ENCODE peak calls at places on chromosomes 1 and 21, in nine cellular contexts. One of them, this sample, is unnamed.

GRCh38 chr21:15063821-15064575 is 802 bp downstream of the NRIP1 start:
- DNase-seq in AG10803: peak; percentile 34
- DNase-seq in HFFc6: peak; percentile 18
- DNase-seq in pancreas: peak; percentile 59
- DNase-seq in BJ: no peak
- DNase-seq in activated CD8-positive, alpha-beta T cell treated with anti-CD3 and anti-CD28 coated beads for 36 hours: peak; percentile 29
- DNase-seq in nephron progenitor cell: peak; percentile 54
- DNase-seq in MCF 10A: peak; percentile 47
- DNase-seq in body of pancreas: peak; percentile 61
- DNase-seq in this sample: peak; percentile 69

GRCh38 chr1:93177991-93178390 is 2.2 kb downstream of the TMED5 start:
- DNase-seq in AG10803: peak; percentile 18
- DNase-seq in HFFc6: peak; percentile 4
- DNase-seq in pancreas: no peak
- DNase-seq in BJ: no peak
- DNase-seq in activated CD8-positive, alpha-beta T cell treated with anti-CD3 and anti-CD28 coated beads for 36 hours: no peak
- DNase-seq in nephron progenitor cell: no peak
- DNase-seq in MCF 10A: peak; percentile 42
- DNase-seq in body of pancreas: no peak
- DNase-seq in this sample: no peak

GRCh38 chr1:229556551-229556950 is 2.0 kb downstream of the ABCB10 start:
- DNase-seq in AG10803: no peak
- DNase-seq in HFFc6: no peak
- DNase-seq in pancreas: no peak
- DNase-seq in BJ: no peak
- DNase-seq in activated CD8-positive, alpha-beta T cell treated with anti-CD3 and anti-CD28 coated beads for 36 hours: peak; percentile 58
- DNase-seq in nephron progenitor cell: no peak
- DNase-seq in MCF 10A: no peak
- DNase-seq in body of pancreas: no peak
- DNase-seq in this sample: no peak

GRCh38 chr1:180981596-180982387 is 40.9 kb downstream of the STX6 start:
- DNase-seq in AG10803: no peak
- DNase-seq in HFFc6: no peak
- DNase-seq in pancreas: no peak
- DNase-seq in BJ: no peak
- DNase-seq in activated CD8-positive, alpha-beta T cell treated with anti-CD3 and anti-CD28 coated beads for 36 hours: peak; percentile 83
- DNase-seq in nephron progenitor cell: no peak
- DNase-seq in MCF 10A: no peak
- DNase-seq in body of pancreas: no peak
- DNase-seq in this sample: peak; percentile 48

GRCh38 chr1:167708940-167709389 is 12.8 kb upstream of the MPZL1 start:
- DNase-seq in AG10803: peak; percentile 32
- DNase-seq in HFFc6: no peak
- DNase-seq in pancreas: no peak
- DNase-seq in BJ: no peak
- DNase-seq in activated CD8-positive, alpha-beta T cell treated with anti-CD3 and anti-CD28 coated beads for 36 hours: no peak
- DNase-seq in nephron progenitor cell: no peak
- DNase-seq in MCF 10A: no peak
- DNase-seq in body of pancreas: no peak
- DNase-seq in this sample: no peak

GRCh38 chr1:224052767-224053166 is 61.1 kb upstream of the FBXO28 start:
- DNase-seq in AG10803: peak; percentile 34
- DNase-seq in HFFc6: peak; percentile 68
- DNase-seq in pancreas: no peak
- DNase-seq in BJ: no peak
- DNase-seq in activated CD8-positive, alpha-beta T cell treated with anti-CD3 and anti-CD28 coated beads for 36 hours: no peak
- DNase-seq in nephron progenitor cell: no peak
- DNase-seq in MCF 10A: peak; percentile 39
- DNase-seq in body of pancreas: no peak
- DNase-seq in this sample: no peak

GRCh38 chr21:26593800-26594199 is 20.7 kb upstream of the CYYR1 start:
- DNase-seq in AG10803: no peak
- DNase-seq in HFFc6: no peak
- DNase-seq in pancreas: no peak
- DNase-seq in BJ: no peak
- DNase-seq in activated CD8-positive, alpha-beta T cell treated with anti-CD3 and anti-CD28 coated beads for 36 hours: no peak
- DNase-seq in nephron progenitor cell: no peak
- DNase-seq in MCF 10A: no peak
- DNase-seq in body of pancreas: no peak
- DNase-seq in this sample: no peak

GRCh38 chr1:166233750-166234366 is 67.1 kb upstream of the FAM78B start:
- DNase-seq in AG10803: no peak
- DNase-seq in HFFc6: no peak
- DNase-seq in pancreas: no peak
- DNase-seq in BJ: no peak
- DNase-seq in activated CD8-positive, alpha-beta T cell treated with anti-CD3 and anti-CD28 coated beads for 36 hours: no peak
- DNase-seq in nephron progenitor cell: no peak
- DNase-seq in MCF 10A: no peak
- DNase-seq in body of pancreas: no peak
- DNase-seq in this sample: no peak

GRCh38 chr1:74799119-74799518 is 66.2 kb downstream of the TYW3 start:
- DNase-seq in AG10803: no peak
- DNase-seq in HFFc6: no peak
- DNase-seq in pancreas: no peak
- DNase-seq in BJ: no peak
- DNase-seq in activated CD8-positive, alpha-beta T cell treated with anti-CD3 and anti-CD28 coated beads for 36 hours: no peak
- DNase-seq in nephron progenitor cell: no peak
- DNase-seq in MCF 10A: no peak
- DNase-seq in body of pancreas: no peak
- DNase-seq in this sample: no peak

GRCh38 chr1:112575154-112575804 is 43.7 kb downstream of the ST7L start:
- DNase-seq in AG10803: peak; percentile 73
- DNase-seq in HFFc6: peak; percentile 90
- DNase-seq in pancreas: no peak
- DNase-seq in BJ: peak; percentile 72
- DNase-seq in activated CD8-positive, alpha-beta T cell treated with anti-CD3 and anti-CD28 coated beads for 36 hours: no peak
- DNase-seq in nephron progenitor cell: no peak
- DNase-seq in MCF 10A: peak; percentile 88
- DNase-seq in body of pancreas: no peak
- DNase-seq in this sample: no peak

GRCh38 chr1:3313579-3313955 is 140.9 kb upstream of the ARHGEF16 start:
- DNase-seq in AG10803: peak; percentile 95
- DNase-seq in HFFc6: peak; percentile 86
- DNase-seq in pancreas: peak; percentile 72
- DNase-seq in BJ: peak; percentile 39
- DNase-seq in activated CD8-positive, alpha-beta T cell treated with anti-CD3 and anti-CD28 coated beads for 36 hours: no peak
- DNase-seq in nephron progenitor cell: peak; percentile 58
- DNase-seq in MCF 10A: peak; percentile 19
- DNase-seq in body of pancreas: peak; percentile 70
- DNase-seq in this sample: peak; percentile 75

GRCh38 chr1:32892368-32893197 is 6.3 kb downstream of the HPCA start:
- DNase-seq in AG10803: no peak
- DNase-seq in HFFc6: no peak
- DNase-seq in pancreas: peak; percentile 31
- DNase-seq in BJ: no peak
- DNase-seq in activated CD8-positive, alpha-beta T cell treated with anti-CD3 and anti-CD28 coated beads for 36 hours: peak; percentile 75
- DNase-seq in nephron progenitor cell: peak; percentile 74
- DNase-seq in MCF 10A: no peak
- DNase-seq in body of pancreas: no peak
- DNase-seq in this sample: peak; percentile 88

GRCh38 chr1:43199093-43199726 is 27.1 kb downstream of the CFAP57 start:
- DNase-seq in AG10803: no peak
- DNase-seq in HFFc6: no peak
- DNase-seq in pancreas: no peak
- DNase-seq in BJ: no peak
- DNase-seq in activated CD8-positive, alpha-beta T cell treated with anti-CD3 and anti-CD28 coated beads for 36 hours: peak; percentile 37
- DNase-seq in nephron progenitor cell: no peak
- DNase-seq in MCF 10A: no peak
- DNase-seq in body of pancreas: no peak
- DNase-seq in this sample: no peak

GRCh38 chr1:18182518-18183160 is 75.0 kb downstream of the IGSF21 start:
- DNase-seq in AG10803: peak; percentile 5
- DNase-seq in HFFc6: no peak
- DNase-seq in pancreas: no peak
- DNase-seq in BJ: no peak
- DNase-seq in activated CD8-positive, alpha-beta T cell treated with anti-CD3 and anti-CD28 coated beads for 36 hours: no peak
- DNase-seq in nephron progenitor cell: no peak
- DNase-seq in MCF 10A: no peak
- DNase-seq in body of pancreas: no peak
- DNase-seq in this sample: no peak

GRCh38 chr1:37755290-37755689 is 9.6 kb downstream of the EPHA10 start:
- DNase-seq in AG10803: no peak
- DNase-seq in HFFc6: no peak
- DNase-seq in pancreas: no peak
- DNase-seq in BJ: no peak
- DNase-seq in activated CD8-positive, alpha-beta T cell treated with anti-CD3 and anti-CD28 coated beads for 36 hours: peak; percentile 54
- DNase-seq in nephron progenitor cell: no peak
- DNase-seq in MCF 10A: peak; percentile 63
- DNase-seq in body of pancreas: no peak
- DNase-seq in this sample: no peak

GRCh38 chr1:21643624-21644023 is 25.5 kb downstream of the RAP1GAP start:
- DNase-seq in AG10803: no peak
- DNase-seq in HFFc6: no peak
- DNase-seq in pancreas: no peak
- DNase-seq in BJ: no peak
- DNase-seq in activated CD8-positive, alpha-beta T cell treated with anti-CD3 and anti-CD28 coated beads for 36 hours: no peak
- DNase-seq in nephron progenitor cell: no peak
- DNase-seq in MCF 10A: no peak
- DNase-seq in body of pancreas: no peak
- DNase-seq in this sample: no peak

GRCh38 chr1:201375169-201375568 is 2.3 kb downstream of the TNNT2 start:
- DNase-seq in AG10803: no peak
- DNase-seq in HFFc6: no peak
- DNase-seq in pancreas: no peak
- DNase-seq in BJ: no peak
- DNase-seq in activated CD8-positive, alpha-beta T cell treated with anti-CD3 and anti-CD28 coated beads for 36 hours: no peak
- DNase-seq in nephron progenitor cell: no peak
- DNase-seq in MCF 10A: no peak
- DNase-seq in body of pancreas: no peak
- DNase-seq in this sample: peak; percentile 30
- TF ChIP-seq CTCF in AG10803: peak; percentile 13
- TF ChIP-seq CTCF in HFFc6: peak; percentile 54
- TF ChIP-seq CTCF in pancreas: no peak
- TF ChIP-seq CTCF in BJ: peak; percentile 36
- TF ChIP-seq CTCF in activated CD8-positive, alpha-beta T cell treated with anti-CD3 and anti-CD28 coated beads for 36 hours: no peak
- TF ChIP-seq CTCF in nephron progenitor cell: no peak
- TF ChIP-seq CTCF in MCF 10A: no peak
- TF ChIP-seq CTCF in body of pancreas: no peak
- TF ChIP-seq CTCF in this sample: peak; percentile 37

GRCh38 chr1:200890027-200890426 is 4.7 kb upstream of the INAVA start:
- DNase-seq in AG10803: no peak
- DNase-seq in HFFc6: no peak
- DNase-seq in pancreas: no peak
- DNase-seq in BJ: no peak
- DNase-seq in activated CD8-positive, alpha-beta T cell treated with anti-CD3 and anti-CD28 coated beads for 36 hours: no peak
- DNase-seq in nephron progenitor cell: no peak
- DNase-seq in MCF 10A: no peak
- DNase-seq in body of pancreas: no peak
- DNase-seq in this sample: no peak
- TF ChIP-seq CTCF in AG10803: no peak
- TF ChIP-seq CTCF in HFFc6: no peak
- TF ChIP-seq CTCF in pancreas: no peak
- TF ChIP-seq CTCF in BJ: no peak
- TF ChIP-seq CTCF in activated CD8-positive, alpha-beta T cell treated with anti-CD3 and anti-CD28 coated beads for 36 hours: no peak
- TF ChIP-seq CTCF in nephron progenitor cell: no peak
- TF ChIP-seq CTCF in MCF 10A: no peak
- TF ChIP-seq CTCF in body of pancreas: no peak
- TF ChIP-seq CTCF in this sample: no peak

GRCh38 chr1:206866062-206866461 is 639 bp downstream of the IL20 start:
- DNase-seq in AG10803: peak; percentile 66
- DNase-seq in HFFc6: no peak
- DNase-seq in pancreas: no peak
- DNase-seq in BJ: no peak
- DNase-seq in activated CD8-positive, alpha-beta T cell treated with anti-CD3 and anti-CD28 coated beads for 36 hours: no peak
- DNase-seq in nephron progenitor cell: no peak
- DNase-seq in MCF 10A: peak; percentile 51
- DNase-seq in body of pancreas: no peak
- DNase-seq in this sample: no peak

GRCh38 chr1:206863266-206863665 is 2.2 kb upstream of the IL20 start:
- DNase-seq in AG10803: no peak
- DNase-seq in HFFc6: no peak
- DNase-seq in pancreas: no peak
- DNase-seq in BJ: no peak
- DNase-seq in activated CD8-positive, alpha-beta T cell treated with anti-CD3 and anti-CD28 coated beads for 36 hours: no peak
- DNase-seq in nephron progenitor cell: no peak
- DNase-seq in MCF 10A: no peak
- DNase-seq in body of pancreas: no peak
- DNase-seq in this sample: no peak

GRCh38 chr1:206867716-206868115 is 2.3 kb downstream of the IL20 start:
- DNase-seq in AG10803: peak; percentile 23
- DNase-seq in HFFc6: no peak
- DNase-seq in pancreas: no peak
- DNase-seq in BJ: no peak
- DNase-seq in activated CD8-positive, alpha-beta T cell treated with anti-CD3 and anti-CD28 coated beads for 36 hours: no peak
- DNase-seq in nephron progenitor cell: no peak
- DNase-seq in MCF 10A: no peak
- DNase-seq in body of pancreas: no peak
- DNase-seq in this sample: no peak

GRCh38 chr1:206867261-206867660 is 1.8 kb downstream of the IL20 start:
- DNase-seq in AG10803: no peak
- DNase-seq in HFFc6: no peak
- DNase-seq in pancreas: no peak
- DNase-seq in BJ: no peak
- DNase-seq in activated CD8-positive, alpha-beta T cell treated with anti-CD3 and anti-CD28 coated beads for 36 hours: no peak
- DNase-seq in nephron progenitor cell: no peak
- DNase-seq in MCF 10A: peak; percentile 60
- DNase-seq in body of pancreas: no peak
- DNase-seq in this sample: no peak

DNA sequence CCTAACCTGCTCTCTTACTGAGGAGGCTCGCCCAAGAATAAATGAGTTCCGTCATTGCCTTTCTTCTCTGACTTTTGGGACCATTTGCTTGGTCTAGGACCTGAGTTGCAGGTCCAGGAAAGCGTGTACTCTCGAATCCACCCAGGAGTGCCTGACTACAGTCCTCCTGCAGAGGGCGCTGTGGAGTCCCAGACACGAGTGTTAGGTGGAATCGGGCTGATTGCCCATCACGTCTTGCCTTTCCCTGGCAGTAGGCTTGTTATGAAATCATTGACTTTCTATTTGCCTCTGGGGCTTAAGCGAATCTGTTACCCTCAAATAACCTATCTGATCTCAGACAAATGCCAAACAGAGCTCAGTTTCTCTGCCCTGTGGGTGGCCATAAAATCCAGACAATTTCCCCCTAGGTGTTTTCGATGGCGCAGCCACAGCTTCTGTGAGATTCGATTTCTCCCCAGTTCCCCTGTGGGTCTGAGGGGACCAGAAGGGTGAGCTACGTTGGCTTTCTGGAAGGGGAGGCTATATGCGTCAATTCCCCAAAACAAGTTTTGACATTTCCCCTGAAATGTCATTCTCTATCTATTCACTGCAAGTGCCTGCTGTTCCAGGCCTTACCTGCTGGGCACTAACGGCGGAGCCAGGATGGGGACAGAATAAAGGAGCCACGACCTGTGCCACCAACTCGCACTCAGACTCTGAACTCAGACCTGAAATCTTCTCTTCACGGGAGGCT is at the start of gene IL20:
- DNase-seq in AG10803: peak; percentile 85
- DNase-seq in HFFc6: peak; percentile 82
- DNase-seq in pancreas: peak; percentile 94
- DNase-seq in BJ: no peak
- DNase-seq in activated CD8-positive, alpha-beta T cell treated with anti-CD3 and anti-CD28 coated beads for 36 hours: peak; percentile 92
- DNase-seq in nephron progenitor cell: peak; percentile 78
- DNase-seq in MCF 10A: peak; percentile 100
- DNase-seq in body of pancreas: peak; percentile 95
- DNase-seq in this sample: peak; percentile 83
- TF ChIP-seq CTCF in AG10803: peak; percentile 97
- TF ChIP-seq CTCF in HFFc6: peak; percentile 96
- TF ChIP-seq CTCF in pancreas: peak; percentile 85
- TF ChIP-seq CTCF in BJ: peak; percentile 92
- TF ChIP-seq CTCF in activated CD8-positive, alpha-beta T cell treated with anti-CD3 and anti-CD28 coated beads for 36 hours: peak; percentile 98
- TF ChIP-seq CTCF in nephron progenitor cell: peak; percentile 80
- TF ChIP-seq CTCF in MCF 10A: peak; percentile 100
- TF ChIP-seq CTCF in body of pancreas: peak; percentile 93
- TF ChIP-seq CTCF in this sample: peak; percentile 92

GRCh38 chr1:60035925-60036324 is 37.6 kb downstream of the C1orf87 start:
- DNase-seq in AG10803: no peak
- DNase-seq in HFFc6: no peak
- DNase-seq in pancreas: no peak
- DNase-seq in BJ: no peak
- DNase-seq in activated CD8-positive, alpha-beta T cell treated with anti-CD3 and anti-CD28 coated beads for 36 hours: no peak
- DNase-seq in nephron progenitor cell: no peak
- DNase-seq in MCF 10A: no peak
- DNase-seq in body of pancreas: no peak
- DNase-seq in this sample: no peak
- TF ChIP-seq CTCF in AG10803: peak; percentile 11
- TF ChIP-seq CTCF in HFFc6: no peak
- TF ChIP-seq CTCF in pancreas: no peak
- TF ChIP-seq CTCF in BJ: no peak
- TF ChIP-seq CTCF in activated CD8-positive, alpha-beta T cell treated with anti-CD3 and anti-CD28 coated beads for 36 hours: no peak
- TF ChIP-seq CTCF in nephron progenitor cell: no peak
- TF ChIP-seq CTCF in MCF 10A: no peak
- TF ChIP-seq CTCF in body of pancreas: no peak
- TF ChIP-seq CTCF in this sample: no peak